ENCODE peak calls at places on chromosomes 7 and 10, in five cellular contexts. H, M, D, T and B are unnamed samples.

GRCh38 chr7:106871793-106872571 is 6.9 kb downstream of the PIK3CG start:
- DNase-seq in H (no peak), M (no peak), D (no peak), T (no peak), B (no peak)

GRCh38 chr10:60044221-60044620 is 137.9 kb upstream of the CCDC6 start:
- DNase-seq in H (peak; percentile 49), M (no peak), D (no peak), T (peak; percentile 45), B (no peak)

GRCh38 chr10:89224697-89225443 is 17.8 kb upstream of the CH25H start:
- DNase-seq in H (peak; percentile 36), M (no peak), D (peak; percentile 33), T (no peak), B (no peak)

GRCh38 chr10:78894089-78894840 is 174.5 kb upstream of the ZMIZ1 start:
- DNase-seq in H (no peak), M (no peak), D (no peak), T (no peak), B (no peak)

GRCh38 chr7:123220396-123220795 is 20.6 kb upstream of the SLC13A1 start:
- DNase-seq in H (no peak), M (no peak), D (no peak), T (no peak), B (no peak)

GRCh38 chr7:4760952-4761351 is 14.5 kb upstream of the AP5Z1 start:
- DNase-seq in H (no peak), M (no peak), D (no peak), T (no peak), B (no peak)

GRCh38 chr7:27210441-27211083 is 10.7 kb upstream of the HOXA13 start:
- DNase-seq in H (peak; percentile 65), M (no peak), D (peak; percentile 72), T (no peak), B (peak; percentile 82)

GRCh38 chr7:947391-948210 is 6.9 kb downstream of the ADAP1 start:
- DNase-seq in H (no peak), M (no peak), D (no peak), T (no peak), B (peak; percentile 48)

GRCh38 chr7:50588937-50589336 is 23.7 kb upstream of the DDC start:
- DNase-seq in H (no peak), M (no peak), D (no peak), T (no peak), B (no peak)

GRCh38 chr7:43658718-43659548 is 70.4 kb downstream of the COA1 start:
- DNase-seq in H (peak; percentile 87), M (no peak), D (peak; percentile 71), T (peak; percentile 84), B (no peak)

GRCh38 chr10:97736403-97736901 is 476 bp upstream of the ZFYVE27 start:
- DNase-seq in H (no peak), M (no peak), D (no peak), T (no peak), B (no peak)

GRCh38 chr7:3427957-3428356 is 126.9 kb downstream of the SDK1 start:
- DNase-seq in H (no peak), M (no peak), D (peak; percentile 4), T (no peak), B (no peak)

GRCh38 chr10:101235766-101236165 is 6.5 kb upstream of the LBX1 start:
- DNase-seq in H (no peak), M (no peak), D (no peak), T (no peak), B (no peak)

GRCh38 chr7:79855172-79855571 is 279.5 kb upstream of the GNAI1 start:
- DNase-seq in H (peak; percentile 10), M (no peak), D (no peak), T (no peak), B (no peak)

GRCh38 chr7:26637610-26638009 is 226.8 kb downstream of the SKAP2 start:
- DNase-seq in H (no peak), M (no peak), D (no peak), T (no peak), B (no peak)